ENCODE peak calls at places on chromosomes 4 and X, in four cellular contexts. J is IMR-90, G is K562, E is HepG2. Q is an unnamed sample.

GRCh38 chr4:140568507-140569306 is at the start of gene UCP1:
- DNase-seq in J (no peak), G (no peak), E (peak), Q (no peak)

GRCh38 chrX:109822861-109823260 is 89.8 kb upstream of the ACSL4 start:
- DNase-seq in J (no peak), G (no peak), E (peak), Q (no peak)

GRCh38 chrX:150085881-150086280 is 147.6 kb upstream of the EOLA2 start:
- DNase-seq in J (peak), G (no peak), E (no peak), Q (no peak)

GRCh38 chr4:78706302-78706701 is 69.8 kb upstream of the BMP2K start:
- DNase-seq in J (no peak), G (no peak), E (no peak), Q (no peak)

GRCh38 chrX:128616933-128617332 is 564.7 kb upstream of the ACTRT1 start:
- DNase-seq in J (no peak), G (no peak), E (no peak), Q (no peak)

GRCh38 chrX:123454712-123455431 is 270.8 kb downstream of the GRIA3 start:
- DNase-seq in J (no peak), G (peak), E (no peak), Q (no peak)

GRCh38 chrX:17459596-17459995 is 84.6 kb downstream of the NHS start:
- DNase-seq in J (peak), G (no peak), E (no peak), Q (no peak)

GRCh38 chrX:458631-459061 is 71.9 kb upstream of the PPP2R3B start:
- DNase-seq in J (no peak), G (no peak), E (no peak), Q (no peak)

GRCh38 chr4:37392540-37393255 is 148.2 kb downstream of the NWD2 start:
- DNase-seq in J (no peak), G (no peak), E (no peak), Q (no peak)

GRCh38 chr4:9924750-9925149 is 96.5 kb downstream of the SLC2A9 start:
- DNase-seq in J (peak), G (no peak), E (no peak), Q (no peak)

GRCh38 chr4:27149541-27150212 is 289.0 kb downstream of the STIM2 start:
- DNase-seq in J (peak), G (no peak), E (no peak), Q (no peak)

GRCh38 chr4:3236326-3236878 is 12.6 kb upstream of the MSANTD1 start:
- DNase-seq in J (no peak), G (no peak), E (no peak), Q (no peak)

GRCh38 chr4:143336828-143337599 is at the start of gene GAB1:
- DNase-seq in J (peak), G (peak), E (peak), Q (peak)

GRCh38 chr4:26000274-26000950 is 86.4 kb downstream of the SMIM20 start:
- DNase-seq in J (peak), G (no peak), E (no peak), Q (no peak)

DNA sequence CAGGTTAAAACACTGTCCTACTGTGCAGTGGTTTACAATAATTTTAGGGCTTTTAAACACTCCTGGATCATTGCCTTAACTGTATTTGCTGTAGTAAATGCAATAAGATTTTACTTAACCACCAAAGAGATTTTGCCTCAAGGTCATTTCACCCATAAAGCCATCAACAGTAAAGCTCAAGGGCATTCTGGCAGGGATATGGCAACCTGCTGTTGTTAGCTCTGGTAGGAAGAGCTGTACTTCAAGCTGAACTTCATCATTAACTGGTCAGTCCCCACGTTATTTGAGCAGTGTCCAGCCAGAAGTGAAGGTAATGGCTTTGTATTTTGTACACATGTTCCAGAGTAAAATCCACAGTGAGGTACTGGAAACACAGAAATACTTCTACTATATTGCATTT is 26.9 kb upstream of the MAOA start:
- DNase-seq in J (no peak), G (no peak), E (peak), Q (no peak)
- TF ChIP-seq MAZ in J (no peak), G (no peak), E (no peak), Q (no peak)

GRCh38 chrX:51395807-51396728 is 63.4 kb downstream of the NUDT10 start:
- DNase-seq in J (no peak), G (no peak), E (no peak), Q (no peak)
- TF ChIP-seq MAZ in J (no peak), G (no peak), E (no peak), Q (no peak)

DNA sequence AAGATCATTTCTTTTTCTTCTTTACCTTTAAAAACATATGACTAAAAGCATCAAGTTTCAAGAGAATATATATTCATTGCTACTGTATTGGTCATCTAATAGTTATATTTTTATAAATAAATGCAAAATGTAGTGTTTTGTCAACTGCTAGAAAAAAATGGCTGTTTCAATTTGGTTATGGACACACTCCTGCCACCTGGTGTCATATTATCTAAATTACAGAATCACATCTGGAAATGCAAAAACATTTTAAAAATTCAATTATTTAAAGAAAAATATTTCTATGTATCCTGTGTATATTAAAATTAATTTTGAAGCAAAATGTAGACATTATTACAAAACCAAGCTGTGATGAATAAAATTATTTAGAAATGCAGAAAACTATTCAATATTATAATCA is 329.4 kb upstream of the PCDH18 start:
- DNase-seq in J (peak), G (no peak), E (no peak), Q (no peak)
- TF ChIP-seq MAZ in J (no peak), G (no peak), E (no peak), Q (no peak)

GRCh38 chr4:46270986-46271596 is 118.8 kb downstream of the GABRA2 start:
- DNase-seq in J (peak), G (no peak), E (peak), Q (peak)
- TF ChIP-seq MAZ in J (no peak), G (no peak), E (no peak), Q (no peak)

GRCh38 chr4:20847124-20847747 is 147.0 kb downstream of the PACRGL start:
- DNase-seq in J (no peak), G (no peak), E (no peak), Q (no peak)
- TF ChIP-seq MAZ in J (no peak), G (no peak), E (no peak), Q (no peak)

GRCh38 chr4:187416236-187416635 is 579.3 kb upstream of the ZFP42 start:
- DNase-seq in J (no peak), G (no peak), E (no peak), Q (no peak)
- TF ChIP-seq MAZ in J (no peak), G (no peak), E (no peak), Q (no peak)

DNA sequence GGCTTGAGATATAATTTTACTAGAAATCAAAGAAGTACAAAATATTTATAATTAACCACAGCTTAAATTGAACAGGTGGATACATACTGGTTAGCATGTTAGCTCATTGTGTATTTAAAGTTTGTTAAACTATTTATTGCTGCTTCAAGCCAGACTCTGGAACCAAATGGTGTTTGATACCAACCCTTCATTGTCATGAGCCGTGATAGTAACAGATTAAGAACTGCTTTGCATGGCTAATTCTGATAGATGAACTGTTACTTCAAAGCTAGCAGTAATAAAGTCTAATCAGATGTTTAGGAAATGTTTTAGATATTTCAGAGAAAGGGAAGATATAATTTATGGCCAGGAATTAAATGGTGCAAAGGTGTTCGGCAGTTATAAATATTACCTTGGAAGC is 676.1 kb upstream of the ATOH1 start:
- DNase-seq in J (no peak), G (no peak), E (no peak), Q (no peak)
- TF ChIP-seq MAZ in J (no peak), G (no peak), E (no peak), Q (no peak)

DNA sequence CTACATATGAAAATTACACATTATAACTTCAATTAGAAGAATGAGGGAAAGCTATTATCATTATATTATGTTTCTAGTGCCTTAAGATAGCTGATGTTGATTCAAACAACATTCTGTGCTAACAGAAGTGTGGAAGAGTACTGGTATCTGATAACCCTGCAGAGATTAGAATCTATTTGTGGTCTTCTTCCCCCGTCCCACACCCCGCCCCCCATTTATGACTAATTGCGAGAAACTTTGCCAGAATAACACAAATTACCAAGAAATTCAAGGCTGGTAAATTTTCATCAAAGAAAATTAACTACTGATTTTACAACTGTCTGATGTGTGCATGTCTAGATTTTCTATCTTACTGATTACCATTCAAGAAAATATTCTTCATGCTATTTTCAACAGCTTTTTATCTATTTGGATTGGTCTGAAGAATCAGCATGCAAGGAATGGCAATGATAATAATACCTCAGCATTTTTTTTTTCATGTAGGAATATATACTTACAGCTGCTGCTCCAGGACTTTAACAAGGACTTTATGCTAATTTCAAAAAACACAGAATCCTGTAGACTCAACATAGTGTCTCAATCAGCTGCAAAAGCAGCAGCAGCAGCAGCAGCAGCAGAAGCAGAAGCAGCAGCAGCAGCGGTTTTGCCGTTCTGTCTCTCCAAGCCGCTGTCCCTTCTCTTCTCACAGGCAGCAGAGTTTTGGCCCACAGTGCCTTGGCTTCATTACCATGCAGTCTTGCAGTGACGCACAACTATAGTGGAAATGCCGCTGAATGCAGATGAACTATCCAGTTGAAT is 126.7 kb downstream of the FRYL start:
- DNase-seq in J (peak), G (no peak), E (no peak), Q (no peak)
- TF ChIP-seq MAZ in J (no peak), G (no peak), E (no peak), Q (no peak)